ENCODE peak calls at places on chromosomes 2 and 18, in five cellular contexts. B is prostate gland; J is CD4-positive, CD25-positive, alpha-beta regulatory T cell; W is IMR-90; H is lower lobe of right lung. O is an unnamed sample. For H3K9me3, the result is how much of the 10 kb centered on the place peaks cover.

GRCh38 chr18:62634471-62634870 is 80.9 kb upstream of the PHLPP1 start:
- DNase-seq in B (no peak), J (no peak), W (no peak), H (no peak), O (no peak)

GRCh38 chr18:48412339-48412929 is 3.3 kb upstream of the ZBTB7C start:
- DNase-seq in B (no peak), J (no peak), W (no peak), H (no peak), O (no peak)

GRCh38 chr2:219209818-219210571 is 3.4 kb downstream of the ZFAND2B start:
- DNase-seq in B (no peak), J (no peak), W (no peak), H (no peak), O (no peak)

GRCh38 chr2:132670104-132670960 is at the start of gene LYPD1:
- DNase-seq in B (no peak), J (no peak), W (no peak), H (peak), O (no peak)

GRCh38 chr2:188813315-188813714 is 160.9 kb upstream of the COL3A1 start:
- DNase-seq in B (no peak), J (no peak), W (peak), H (no peak), O (no peak)

GRCh38 chr2:241531161-241531722 is 22.9 kb upstream of the STK25 start:
- DNase-seq in B (no peak), J (no peak), W (no peak), H (no peak), O (no peak)

GRCh38 chr18:55078289-55078916 is 119.1 kb upstream of the CCDC68 start:
- DNase-seq in B (no peak), J (no peak), W (no peak), H (no peak), O (no peak)

GRCh38 chr2:37869756-37870155 is 55.3 kb upstream of the RMDN2 start:
- DNase-seq in B (no peak), J (no peak), W (peak), H (no peak), O (no peak)

GRCh38 chr2:72457801-72458516 is 310.3 kb upstream of the CYP26B1 start:
- DNase-seq in B (no peak), J (no peak), W (peak), H (no peak), O (no peak)

GRCh38 chr2:38697116-38697840 is 31.4 kb downstream of the GALM start:
- DNase-seq in B (peak), J (peak), W (no peak), H (no peak), O (peak)

GRCh38 chr18:68406761-68407160 is 308.1 kb downstream of the TMX3 start:
- DNase-seq in B (no peak), J (no peak), W (no peak), H (no peak), O (no peak)

GRCh38 chr2:38444247-38444646 is 67.2 kb upstream of the ATL2 start:
- DNase-seq in B (no peak), J (no peak), W (peak), H (no peak), O (no peak)

GRCh38 chr2:41869542-41870256 is 178.1 kb upstream of the PKDCC start:
- DNase-seq in B (peak), J (peak), W (peak), H (peak), O (peak)

GRCh38 chr2:26477911-26478253 is at the start of gene OTOF:
- DNase-seq in B (no peak), J (no peak), W (peak), H (no peak), O (no peak)

GRCh38 chr2:205684871-205685313 is 2.6 kb downstream of the NRP2 start:
- DNase-seq in B (no peak), J (no peak), W (peak), H (peak), O (no peak)

GRCh38 chr2:5803547-5803946 is 111.4 kb downstream of the SOX11 start:
- DNase-seq in B (no peak), J (no peak), W (peak), H (no peak), O (no peak)

GRCh38 chr2:109020217-109020637 is 31.2 kb upstream of the EDAR start:
- DNase-seq in B (no peak), J (peak), W (peak), H (no peak), O (no peak)

GRCh38 chr2:219446101-219446504 is 11.5 kb downstream of the SPEG start:
- DNase-seq in B (no peak), J (no peak), W (peak), H (no peak), O (no peak)

GRCh38 chr18:45954070-45954712 is 12.9 kb downstream of the EPG5 start:
- DNase-seq in B (no peak), J (no peak), W (peak), H (no peak), O (no peak)

GRCh38 chr2:120251863-120252206 is 817 bp upstream of the RALB start:
- DNase-seq in B (no peak), J (no peak), W (no peak), H (no peak), O (no peak)

GRCh38 chr18:29321561-29321960 is 1144.6 kb upstream of the CDH2 start:
- DNase-seq in B (no peak), J (no peak), W (peak), H (no peak), O (no peak)

GRCh38 chr18:35409921-35410320 is 32.8 kb upstream of the ZNF396 start:
- DNase-seq in B (no peak), J (no peak), W (no peak), H (no peak), O (no peak)

GRCh38 chr2:25305809-25306208 is 35.9 kb downstream of the DNMT3A start:
- DNase-seq in B (no peak), J (no peak), W (no peak), H (no peak), O (no peak)

GRCh38 chr18:79586436-79587297 is 92.9 kb upstream of the CTDP1 start:
- DNase-seq in B (no peak), J (no peak), W (no peak), H (peak), O (no peak)

GRCh38 chr2:66435549-66435875 is 587 bp downstream of the MEIS1 start:
- DNase-seq in B (no peak), J (no peak), W (no peak), H (no peak), O (no peak)

GRCh38 chr2:140604096-140604495 is 1526.7 kb downstream of the LRP1B start:
- DNase-seq in B (no peak), J (no peak), W (no peak), H (no peak), O (no peak)

GRCh38 chr2:95348609-95349567 is 51.7 kb downstream of the KCNIP3 start:
- DNase-seq in B (no peak), J (no peak), W (peak), H (no peak), O (no peak)

GRCh38 chr2:32009479-32010256 is 1.1 kb downstream of the MEMO1 start:
- DNase-seq in B (peak), J (peak), W (no peak), H (peak), O (peak)

GRCh38 chr2:154120706-154121105 is 249.0 kb downstream of the GALNT13 start:
- DNase-seq in B (no peak), J (no peak), W (no peak), H (no peak), O (no peak)
- H3K9me3 ChIP-seq in B (under half), J (under half), W (under half), H (under half), O (under half)

DNA sequence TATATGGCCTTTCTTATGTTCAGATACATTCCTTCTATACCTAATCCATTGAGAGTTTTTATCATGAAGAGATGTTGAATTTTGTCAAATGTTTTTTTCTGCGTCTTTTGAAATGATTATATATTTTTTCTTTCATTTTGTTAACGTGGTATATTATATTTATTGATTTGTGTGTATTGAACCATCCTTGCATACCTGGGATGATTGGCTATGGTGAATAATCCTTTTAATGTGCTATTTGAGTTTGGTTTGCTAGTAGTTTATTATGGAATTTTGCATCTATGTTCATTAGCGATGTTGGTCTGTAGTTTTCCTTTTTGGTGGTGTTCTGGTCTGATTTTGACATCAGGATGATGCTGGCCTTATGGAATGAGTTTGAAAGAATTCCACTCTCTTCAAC is 11.8 kb downstream of the IL36G start:
- DNase-seq in B (no peak), J (no peak), W (no peak), H (no peak), O (no peak)
- H3K9me3 ChIP-seq in B (under half), J (under half), W (under half), H (under half), O (under half)

GRCh38 chr2:29106980-29107388 is 8.2 kb upstream of the CLIP4 start:
- DNase-seq in B (no peak), J (no peak), W (peak), H (no peak), O (no peak)
- H3K9me3 ChIP-seq in B (under half), J (under half), W (under half), H (under half), O (under half)

DNA sequence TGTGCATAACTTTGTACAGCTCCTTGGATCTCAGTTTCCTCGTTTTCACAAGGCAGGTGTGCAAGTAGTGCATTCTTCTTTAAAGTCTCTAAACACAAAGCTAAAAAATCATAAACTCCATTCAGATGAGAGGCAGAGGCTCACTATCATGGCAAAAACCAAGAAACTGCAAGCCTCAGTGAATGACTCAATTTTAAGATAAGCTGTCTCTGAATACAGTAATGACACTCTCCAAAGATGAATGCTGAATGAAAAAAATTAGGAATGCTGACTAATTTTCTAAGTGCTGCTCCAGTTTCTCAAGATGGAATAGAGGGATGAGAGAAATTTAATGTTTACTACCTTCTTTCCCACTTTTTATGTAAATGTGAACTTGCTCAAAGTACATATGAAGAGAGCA is 17.2 kb downstream of the B4GALT6 start:
- DNase-seq in B (no peak), J (no peak), W (peak), H (no peak), O (no peak)
- H3K9me3 ChIP-seq in B (under half), J (under half), W (under half), H (under half), O (under half)

GRCh38 chr18:7298149-7298548 is 67.3 kb downstream of the LRRC30 start:
- DNase-seq in B (no peak), J (no peak), W (no peak), H (no peak), O (no peak)

GRCh38 chr18:7303751-7304370 is 73.0 kb downstream of the LRRC30 start:
- DNase-seq in B (no peak), J (no peak), W (no peak), H (no peak), O (no peak)

GRCh38 chr18:7303306-7303705 is 72.4 kb downstream of the LRRC30 start:
- DNase-seq in B (no peak), J (no peak), W (no peak), H (no peak), O (no peak)

GRCh38 chr18:7305416-7305815 is 74.5 kb downstream of the LRRC30 start:
- DNase-seq in B (no peak), J (no peak), W (no peak), H (no peak), O (no peak)

GRCh38 chr18:7300971-7301553 is 70.2 kb downstream of the LRRC30 start:
- DNase-seq in B (no peak), J (no peak), W (no peak), H (no peak), O (no peak)
- H3K9me3 ChIP-seq in B (under half), J (under half), W (under half), H (under half), O (under half)

O was measured in T-helper 17 cell.